ENCODE peak calls at places on chromosomes 11 and 22, in four cellular contexts. One of them, this sample, is unnamed.

GRCh38 chr22:40178417-40179409 is 988 bp downstream of the TNRC6B start:
- DNase-seq in NCI-H1092 treated with DMSO at 0.1 percent for 48 hours: peak
- DNase-seq in T-cell: peak
- DNase-seq in activated naive CD4-positive, alpha-beta T cell: no peak
- DNase-seq in this sample: peak

GRCh38 chr11:2089536-2090165 is 49.5 kb downstream of the IGF2 start:
- DNase-seq in activated naive CD4-positive, alpha-beta T cell: no peak
- DNase-seq in T-cell: no peak
- DNase-seq in NCI-H1092 treated with DMSO at 0.1 percent for 48 hours: no peak
- DNase-seq in this sample: peak

GRCh38 chr11:1435820-1436467 is 46.2 kb downstream of the BRSK2 start:
- DNase-seq in NCI-H1092 treated with DMSO at 0.1 percent for 48 hours: peak
- DNase-seq in T-cell: no peak
- DNase-seq in activated naive CD4-positive, alpha-beta T cell: no peak
- DNase-seq in this sample: peak

GRCh38 chr11:77075425-77075905 is 8.7 kb downstream of the CAPN5 start:
- DNase-seq in T-cell: no peak
- DNase-seq in activated naive CD4-positive, alpha-beta T cell: no peak
- DNase-seq in NCI-H1092 treated with DMSO at 0.1 percent for 48 hours: no peak
- DNase-seq in this sample: peak

GRCh38 chr11:33893711-33894401 is 2.0 kb upstream of the LMO2 start:
- DNase-seq in activated naive CD4-positive, alpha-beta T cell: peak
- DNase-seq in NCI-H1092 treated with DMSO at 0.1 percent for 48 hours: no peak
- DNase-seq in T-cell: peak
- DNase-seq in this sample: no peak

GRCh38 chr22:39374191-39374590 is 24.4 kb downstream of the SYNGR1 start:
- DNase-seq in activated naive CD4-positive, alpha-beta T cell: no peak
- DNase-seq in NCI-H1092 treated with DMSO at 0.1 percent for 48 hours: no peak
- DNase-seq in T-cell: no peak
- DNase-seq in this sample: no peak

GRCh38 chr11:11782532-11783110 is 59.2 kb upstream of the USP47 start:
- DNase-seq in NCI-H1092 treated with DMSO at 0.1 percent for 48 hours: peak
- DNase-seq in T-cell: no peak
- DNase-seq in activated naive CD4-positive, alpha-beta T cell: no peak
- DNase-seq in this sample: peak

GRCh38 chr11:130785376-130786110 is 130.7 kb downstream of the SNX19 start:
- DNase-seq in activated naive CD4-positive, alpha-beta T cell: no peak
- DNase-seq in NCI-H1092 treated with DMSO at 0.1 percent for 48 hours: no peak
- DNase-seq in T-cell: no peak
- DNase-seq in this sample: no peak

GRCh38 chr11:76665921-76666351 is 4.6 kb downstream of the LRRC32 start:
- DNase-seq in activated naive CD4-positive, alpha-beta T cell: no peak
- DNase-seq in T-cell: no peak
- DNase-seq in NCI-H1092 treated with DMSO at 0.1 percent for 48 hours: no peak
- DNase-seq in this sample: no peak

GRCh38 chr22:23849009-23850006 is 8.4 kb upstream of the SLC2A11 start:
- DNase-seq in T-cell: peak
- DNase-seq in NCI-H1092 treated with DMSO at 0.1 percent for 48 hours: peak
- DNase-seq in activated naive CD4-positive, alpha-beta T cell: peak
- DNase-seq in this sample: peak

GRCh38 chr11:106311531-106312230 is 234.2 kb downstream of the AASDHPPT start:
- DNase-seq in activated naive CD4-positive, alpha-beta T cell: no peak
- DNase-seq in NCI-H1092 treated with DMSO at 0.1 percent for 48 hours: no peak
- DNase-seq in T-cell: no peak
- DNase-seq in this sample: no peak

GRCh38 chr11:44380009-44380313 is 70.0 kb upstream of the ALX4 start:
- DNase-seq in activated naive CD4-positive, alpha-beta T cell: no peak
- DNase-seq in T-cell: no peak
- DNase-seq in NCI-H1092 treated with DMSO at 0.1 percent for 48 hours: peak
- DNase-seq in this sample: no peak

GRCh38 chr11:95512177-95512576 is 277.4 kb downstream of the FAM76B start:
- DNase-seq in NCI-H1092 treated with DMSO at 0.1 percent for 48 hours: no peak
- DNase-seq in T-cell: no peak
- DNase-seq in activated naive CD4-positive, alpha-beta T cell: no peak
- DNase-seq in this sample: no peak

GRCh38 chr11:33877029-33877428 is 14.8 kb downstream of the LMO2 start:
- DNase-seq in activated naive CD4-positive, alpha-beta T cell: no peak
- DNase-seq in NCI-H1092 treated with DMSO at 0.1 percent for 48 hours: no peak
- DNase-seq in T-cell: no peak
- DNase-seq in this sample: no peak

GRCh38 chr22:42375982-42376381 is 56.2 kb downstream of the NFAM1 start:
- DNase-seq in NCI-H1092 treated with DMSO at 0.1 percent for 48 hours: no peak
- DNase-seq in activated naive CD4-positive, alpha-beta T cell: no peak
- DNase-seq in T-cell: no peak
- DNase-seq in this sample: no peak

GRCh38 chr11:3152471-3153110 is 12.5 kb downstream of the OSBPL5 start:
- DNase-seq in T-cell: no peak
- DNase-seq in NCI-H1092 treated with DMSO at 0.1 percent for 48 hours: no peak
- DNase-seq in activated naive CD4-positive, alpha-beta T cell: no peak
- DNase-seq in this sample: no peak

GRCh38 chr11:83220279-83220678 is 26.8 kb downstream of the ANKRD42 start:
- DNase-seq in activated naive CD4-positive, alpha-beta T cell: no peak
- DNase-seq in T-cell: no peak
- DNase-seq in NCI-H1092 treated with DMSO at 0.1 percent for 48 hours: no peak
- DNase-seq in this sample: peak

This sample was measured in NCI-H146.